ENCODE peak calls at places on chromosomes 11 and 22, in ten cellular contexts. P is body of pancreas; N is left ventricle myocardium inferior; B is A549; V is mesendoderm; A is esophagus squamous epithelium; Z is neural progenitor cell; J is tibial nerve; Y is upper lobe of right lung; Q is CD8-positive, alpha-beta T cell. T is an unnamed sample. For H3K4me1, the result is how much of the 10 kb centered on the place peaks cover.

GRCh38 chr11:121068787-121069186 is 32.3 kb upstream of the TECTA start:
- DNase-seq in V (no peak), N (no peak), A (no peak), J (no peak), Y (no peak), Z (no peak), Q (no peak), P (no peak), B (no peak), T (no peak)

GRCh38 chr11:92793189-92793588 is 176.3 kb upstream of the MTNR1B start:
- DNase-seq in Y (no peak), P (no peak), N (no peak), Z (peak), B (no peak), V (peak), J (no peak), A (no peak), Q (no peak), T (no peak)

GRCh38 chr11:61158691-61159381 is 2.4 kb downstream of the VPS37C start:
- DNase-seq in Y (no peak), J (no peak), N (no peak), B (no peak), P (no peak), Q (no peak), A (no peak), Z (no peak), V (peak), T (peak)

GRCh38 chr11:94671553-94672366 is 96.4 kb upstream of the AMOTL1 start:
- DNase-seq in A (no peak), Y (no peak), Q (no peak), V (no peak), J (no peak), P (no peak), B (no peak), N (no peak), Z (no peak), T (no peak)

GRCh38 chr11:69569306-69570200 is 71.4 kb upstream of the CCND1 start:
- DNase-seq in A (no peak), Z (no peak), B (no peak), Y (no peak), V (no peak), Q (no peak), J (no peak), N (no peak), P (no peak), T (no peak)

GRCh38 chr11:32489464-32489863 is 54.1 kb upstream of the WT1 start:
- DNase-seq in P (no peak), V (peak), Y (no peak), A (no peak), N (no peak), Z (peak), Q (no peak), J (no peak), B (peak), T (no peak)

GRCh38 chr11:27183672-27184457 is 143.2 kb downstream of the BBOX1 start:
- DNase-seq in Z (peak), V (peak), Q (no peak), N (no peak), Y (no peak), P (peak), A (no peak), J (peak), B (peak), T (peak)

GRCh38 chr11:2940930-2941821 is 12.0 kb upstream of the PHLDA2 start:
- DNase-seq in J (no peak), N (no peak), B (peak), Z (no peak), P (peak), V (no peak), A (no peak), Q (no peak), Y (peak), T (peak)

GRCh38 chr22:36362819-36363377 is 24.9 kb downstream of the MYH9 start:
- DNase-seq in Q (no peak), A (no peak), Y (no peak), P (peak), J (no peak), B (no peak), N (no peak), Z (no peak), V (no peak), T (no peak)

GRCh38 chr11:116240661-116241060 is 532.1 kb downstream of the BUD13 start:
- DNase-seq in Z (no peak), B (no peak), A (no peak), V (no peak), Q (no peak), J (no peak), Y (no peak), N (no peak), P (no peak), T (no peak)

GRCh38 chr22:46245515-46245914 is 4.6 kb downstream of the CDPF1 start:
- DNase-seq in Q (no peak), J (no peak), Z (no peak), N (peak), P (no peak), V (no peak), B (no peak), Y (no peak), A (no peak), T (no peak)

GRCh38 chr22:38865201-38866023 is 6.6 kb downstream of the CBX6 start:
- DNase-seq in A (no peak), J (no peak), V (no peak), Z (no peak), Y (peak), B (no peak), P (no peak), Q (no peak), N (no peak), T (no peak)

GRCh38 chr11:98194611-98195010 is 826.1 kb upstream of the CNTN5 start:
- DNase-seq in V (no peak), A (no peak), Z (no peak), Q (no peak), P (no peak), J (no peak), B (no peak), N (no peak), Y (no peak), T (no peak)

GRCh38 chr11:78715639-78716311 is 141.1 kb upstream of the NARS2 start:
- DNase-seq in V (peak), Z (peak), B (peak), N (no peak), A (no peak), Q (no peak), J (no peak), Y (peak), P (peak), T (peak)

GRCh38 chr11:7442588-7443215 is 42.6 kb upstream of the OLFML1 start:
- DNase-seq in J (peak), P (peak), Z (peak), N (peak), Q (peak), Y (peak), V (peak), A (no peak), B (peak), T (no peak)

GRCh38 chr11:2385156-2386151 is 8.3 kb downstream of the CD81 start:
- DNase-seq in B (no peak), J (no peak), Q (no peak), V (no peak), A (no peak), N (no peak), P (no peak), Z (no peak), Y (no peak), T (no peak)

GRCh38 chr11:22491826-22492225 is 133.8 kb downstream of the FANCF start:
- DNase-seq in N (no peak), P (no peak), V (peak), A (no peak), B (no peak), Q (no peak), J (no peak), Y (no peak), Z (peak), T (no peak)

GRCh38 chr22:22823126-22823804 is 64.4 kb upstream of the IGLL5 start:
- DNase-seq in Y (no peak), A (no peak), P (no peak), Z (no peak), B (no peak), V (no peak), N (no peak), Q (no peak), J (no peak), T (no peak)

GRCh38 chr22:44580176-44580575 is 82.1 kb upstream of the RTL6 start:
- DNase-seq in J (no peak), A (no peak), N (no peak), P (peak), Q (no peak), Z (no peak), Y (peak), V (no peak), B (no peak), T (no peak)

GRCh38 chr11:87239001-87239400 is 201.3 kb downstream of the TMEM135 start:
- DNase-seq in A (no peak), Y (no peak), V (no peak), Z (no peak), P (no peak), N (no peak), B (no peak), Q (no peak), J (no peak), T (no peak)

GRCh38 chr11:93054881-93055280 is 85.4 kb downstream of the MTNR1B start:
- DNase-seq in A (no peak), Z (no peak), N (no peak), J (no peak), V (no peak), Q (no peak), B (peak), P (no peak), Y (no peak), T (peak)

GRCh38 chr11:126054412-126054811 is 8.3 kb downstream of the CDON start:
- DNase-seq in A (no peak), Z (no peak), P (no peak), Q (no peak), B (no peak), Y (no peak), J (no peak), N (no peak), V (no peak), T (no peak)

GRCh38 chr11:93852242-93852641 is 1.8 kb upstream of the VSTM5 start:
- DNase-seq in N (no peak), A (no peak), B (no peak), J (no peak), P (no peak), Y (no peak), Q (no peak), V (no peak), Z (no peak), T (no peak)

GRCh38 chr11:2381494-2382128 is 4.5 kb downstream of the CD81 start:
- DNase-seq in Q (no peak), B (no peak), A (no peak), P (no peak), N (peak), V (no peak), J (no peak), Y (no peak), Z (no peak), T (no peak)

GRCh38 chr22:29519996-29520395 is 33.6 kb downstream of the THOC5 start:
- DNase-seq in A (no peak), B (no peak), Z (no peak), V (no peak), P (no peak), Q (no peak), J (no peak), N (no peak), Y (no peak), T (no peak)

GRCh38 chr22:46587492-46588278 is 32.5 kb upstream of the GRAMD4 start:
- DNase-seq in V (no peak), J (no peak), Y (peak), Q (no peak), Z (no peak), P (no peak), A (no peak), B (no peak), N (peak), T (no peak)

GRCh38 chr22:44539467-44540063 is 41.5 kb upstream of the RTL6 start:
- DNase-seq in P (no peak), Q (no peak), N (no peak), V (no peak), Z (no peak), Y (peak), A (no peak), B (no peak), J (no peak), T (no peak)

GRCh38 chr11:69560141-69560790 is 78.8 kb downstream of the LINC01488 start:
- DNase-seq in J (no peak), Y (no peak), N (no peak), V (no peak), A (no peak), Q (no peak), Z (no peak), P (no peak), B (no peak), T (no peak)

GRCh38 chr11:12077535-12078280 is 32.7 kb upstream of the MICAL2 start:
- DNase-seq in B (no peak), Y (no peak), P (no peak), Z (no peak), A (no peak), Q (no peak), J (no peak), N (no peak), V (no peak), T (no peak)

GRCh38 chr11:1628506-1629325 is 859 bp upstream of the KRTAP5-5 start:
- DNase-seq in V (peak), Q (peak), Z (peak), N (no peak), P (peak), Y (peak), J (peak), B (peak), A (no peak), T (no peak)

GRCh38 chr22:31179345-31179744 is 19.4 kb downstream of the RNF185 start:
- DNase-seq in A (no peak), V (no peak), Z (no peak), J (no peak), B (peak), Q (no peak), P (no peak), N (no peak), Y (no peak), T (peak)

GRCh38 chr22:30940655-30941362 is 27.8 kb downstream of the MORC2 start:
- DNase-seq in J (no peak), Z (no peak), Q (peak), N (no peak), Y (no peak), B (no peak), V (no peak), P (no peak), A (no peak), T (no peak)

GRCh38 chr22:30246962-30247376 is 410 bp upstream of the LIF start:
- DNase-seq in Y (no peak), Z (no peak), P (no peak), V (no peak), B (no peak), J (no peak), A (no peak), N (no peak), Q (no peak), T (no peak)

GRCh38 chr11:123316003-123316402 is 114.1 kb upstream of the GRAMD1B start:
- DNase-seq in Y (no peak), A (no peak), Q (no peak), J (no peak), N (no peak), V (no peak), B (no peak), P (no peak), Z (no peak), T (no peak)

GRCh38 chr22:20568502-20569058 is 61.2 kb downstream of the MED15 start:
- DNase-seq in Y (no peak), P (no peak), B (no peak), J (no peak), V (no peak), Q (no peak), Z (no peak), A (no peak), N (peak), T (no peak)

GRCh38 chr22:20487715-20488114 is 7.9 kb downstream of the KLHL22 start:
- DNase-seq in A (no peak), Q (no peak), P (no peak), V (no peak), B (no peak), J (no peak), Z (no peak), Y (no peak), N (no peak), T (no peak)

GRCh38 chr11:33928564-33928963 is 36.7 kb upstream of the LMO2 start:
- DNase-seq in Q (no peak), N (no peak), J (no peak), Z (no peak), B (no peak), P (no peak), V (no peak), A (no peak), Y (no peak), T (no peak)

GRCh38 chr11:33932721-33933120 is 40.8 kb upstream of the LMO2 start:
- DNase-seq in Y (no peak), A (no peak), V (no peak), J (no peak), Q (no peak), P (no peak), Z (no peak), N (no peak), B (no peak), T (no peak)

GRCh38 chr11:33931032-33931431 is 39.2 kb upstream of the LMO2 start:
- DNase-seq in Y (no peak), J (no peak), V (no peak), Q (no peak), A (no peak), Z (no peak), P (no peak), B (no peak), N (no peak), T (no peak)

GRCh38 chr11:33930317-33931021 is 38.6 kb upstream of the LMO2 start:
- DNase-seq in J (peak), P (no peak), N (peak), B (no peak), Z (peak), Y (no peak), V (no peak), A (no peak), Q (no peak), T (no peak)

DNA sequence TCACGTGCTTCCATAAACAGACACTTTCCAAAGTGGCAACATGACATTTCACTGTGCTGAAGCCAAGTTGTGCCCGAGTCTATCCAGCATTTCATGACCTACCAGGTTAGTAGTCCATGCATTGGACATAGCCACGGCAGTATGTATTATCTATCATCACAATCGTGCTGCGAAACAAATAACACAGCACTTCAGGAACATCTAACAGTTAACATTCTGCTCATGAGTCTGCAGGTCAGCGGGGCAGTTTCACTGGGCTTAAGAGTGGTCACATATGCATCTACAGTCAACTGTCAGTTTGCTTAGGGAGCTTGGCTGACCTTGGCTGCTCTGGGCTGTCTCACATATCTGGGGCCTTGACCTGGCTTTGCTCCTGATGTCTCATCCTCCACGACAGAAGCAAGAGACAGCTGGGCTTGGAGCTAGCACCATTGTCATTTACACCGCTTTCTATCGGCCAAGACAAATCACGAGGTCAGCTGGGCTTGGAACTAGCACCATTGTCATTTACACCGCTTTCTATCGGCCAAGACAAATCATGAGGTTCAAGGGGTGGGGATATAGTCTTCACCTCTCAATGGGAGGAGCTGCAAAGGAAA is 35.2 kb upstream of the LMO2 start:
- DNase-seq in Y (no peak), Q (no peak), V (no peak), N (no peak), B (no peak), Z (no peak), J (no peak), P (no peak), A (no peak), T (no peak)
- H3K4me3 ChIP-seq in Y (no peak), Q (no peak), V (no peak), N (no peak), B (no peak), Z (no peak), J (no peak), P (no peak), A (no peak), T (no peak)

GRCh38 chr11:117914398-117914761 is 14.8 kb downstream of the TMPRSS13 start:
- DNase-seq in V (no peak), A (no peak), N (no peak), Y (no peak), B (no peak), Q (no peak), Z (no peak), J (no peak), P (no peak), T (no peak)

GRCh38 chr11:117916956-117917355 is 12.2 kb downstream of the TMPRSS13 start:
- DNase-seq in N (no peak), V (no peak), B (no peak), A (no peak), P (no peak), Q (no peak), Z (no peak), Y (no peak), J (no peak), T (no peak)

GRCh38 chr11:117915219-117915618 is 14.0 kb downstream of the TMPRSS13 start:
- DNase-seq in B (no peak), P (no peak), Q (no peak), A (no peak), Y (no peak), N (no peak), Z (peak), J (no peak), V (no peak), T (no peak)

GRCh38 chr11:117917591-117917990 is 11.6 kb downstream of the TMPRSS13 start:
- DNase-seq in P (no peak), Y (no peak), N (no peak), V (no peak), J (no peak), A (no peak), Q (no peak), B (no peak), Z (no peak), T (no peak)

DNA sequence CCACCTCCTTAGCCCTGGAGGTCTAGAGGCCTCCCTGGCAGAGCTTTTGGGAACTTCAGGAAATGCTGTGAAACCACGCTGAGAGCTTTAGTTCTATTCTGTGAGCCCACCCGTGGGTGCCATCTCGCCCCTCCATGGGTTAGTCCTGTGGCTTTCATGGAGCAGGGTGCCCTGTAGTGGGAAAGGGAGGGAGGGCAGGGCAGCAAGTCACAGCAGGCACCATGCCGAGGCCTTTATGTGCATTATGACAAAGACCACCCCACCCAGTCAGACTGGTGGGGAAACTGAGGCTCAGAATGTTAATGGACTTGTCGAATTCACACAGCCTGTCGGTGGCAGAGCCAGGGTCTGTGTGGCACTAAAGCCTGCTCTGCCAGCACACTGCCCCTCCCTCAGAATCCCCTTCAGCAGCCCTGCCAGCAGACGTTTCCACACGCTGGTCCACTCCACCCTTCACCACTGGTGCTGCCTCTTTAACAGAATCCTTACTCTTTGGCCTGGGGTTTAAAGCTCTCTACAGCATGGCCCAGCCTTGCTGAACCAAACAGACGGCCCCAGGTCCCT is 13.4 kb downstream of the TMPRSS13 start:
- DNase-seq in P (no peak), A (no peak), Y (no peak), V (no peak), B (no peak), Q (no peak), J (no peak), Z (no peak), N (no peak), T (no peak)
- H3K4me1 ChIP-seq in P (under half), A (under half), Y (under half), V (under half), B (under half), Q (under half), J (under half), Z (under half), N (under half), T (under half)

GRCh38 chr11:119614227-119615002 is 114.6 kb downstream of the NECTIN1 start:
- DNase-seq in J (no peak), V (no peak), N (no peak), Z (peak), A (no peak), P (no peak), Y (no peak), Q (no peak), B (no peak), T (no peak)

GRCh38 chr11:119615879-119616190 is 113.2 kb downstream of the NECTIN1 start:
- DNase-seq in V (no peak), A (no peak), N (no peak), P (no peak), Y (no peak), Z (no peak), B (no peak), J (no peak), Q (no peak), T (no peak)

GRCh38 chr11:119617343-119617713 is 111.7 kb downstream of the NECTIN1 start:
- DNase-seq in V (no peak), Y (no peak), Q (no peak), Z (no peak), B (no peak), N (no peak), J (no peak), A (no peak), P (no peak), T (no peak)

GRCh38 chr11:119616586-119617342 is 112.2 kb downstream of the NECTIN1 start:
- DNase-seq in Z (no peak), J (no peak), Q (no peak), V (peak), Y (no peak), A (no peak), P (no peak), N (no peak), B (no peak), T (no peak)

GRCh38 chr11:119615003-119615878 is 113.8 kb downstream of the NECTIN1 start:
- DNase-seq in N (no peak), V (peak), Y (no peak), A (no peak), Q (no peak), P (no peak), B (peak), Z (no peak), J (peak), T (no peak)
- H3K27ac ChIP-seq in N (no peak), V (no peak), Y (no peak), A (peak), Q (no peak), P (no peak), B (peak), Z (no peak), J (no peak), T (peak)

GRCh38 chr11:9074338-9075029 is 16.9 kb downstream of the SCUBE2 start:
- DNase-seq in V (no peak), B (no peak), Z (no peak), P (no peak), Q (no peak), J (no peak), Y (no peak), N (no peak), A (no peak), T (no peak)
- H3K4me3 ChIP-seq in V (no peak), B (no peak), Z (no peak), P (no peak), Q (no peak), J (no peak), Y (no peak), N (no peak), A (no peak), T (no peak)

GRCh38 chr11:65593518-65594414 is 1.8 kb downstream of the KCNK7 start:
- DNase-seq in A (no peak), J (no peak), Z (peak), Y (no peak), N (no peak), P (no peak), Q (no peak), B (no peak), V (peak), T (peak)
- H3K4me1 ChIP-seq in A (under half), J (under half), Z (under half), Y (under half), N (half or more), P (under half), Q (under half), B (under half), V (under half), T (under half)